ENCODE peak calls at places on chromosome 3, in seven cellular contexts. O is HuH-7; J is stimulated activated CD4-positive, alpha-beta T cell treated with anti-CD3 and anti-CD28 coated beads, Interleukin-2, amount 100 ng/mL, for 4 hours; F is GF-D8; I is GM06990; P is stimulated activated CD8-positive, alpha-beta memory T cell treated with anti-CD3 and anti-CD28 coated beads, Interleukin-4, amount 100 ng/mL, for 24 hours; T is ureter. Q is an unnamed sample.

GRCh38 chr3:143720381-143720780 is 127.9 kb downstream of the SLC9A9 start:
- DNase-seq in O (no peak), J (no peak), F (no peak), I (no peak), P (no peak), T (no peak), Q (no peak)

GRCh38 chr3:62548806-62549205 is 175.5 kb upstream of the FEZF2 start:
- DNase-seq in O (no peak), J (no peak), F (no peak), I (no peak), P (no peak), T (no peak), Q (no peak)

GRCh38 chr3:170171563-170171962 is 10.0 kb downstream of the PHC3 start:
- DNase-seq in O (no peak), J (no peak), F (no peak), I (peak), P (no peak), T (no peak), Q (no peak)

GRCh38 chr3:133856316-133856715 is 39.4 kb downstream of the RAB6B start:
- DNase-seq in O (no peak), J (no peak), F (no peak), I (no peak), P (no peak), T (no peak), Q (no peak)

GRCh38 chr3:150469931-150470740 is 62.0 kb downstream of the TSC22D2 start:
- DNase-seq in O (no peak), J (no peak), F (no peak), I (no peak), P (no peak), T (no peak), Q (no peak)

GRCh38 chr3:23629181-23629893 is 176.4 kb upstream of the UBE2E1 start:
- DNase-seq in O (no peak), J (no peak), F (no peak), I (no peak), P (no peak), T (no peak), Q (no peak)

GRCh38 chr3:143849854-143850549 is 1.7 kb upstream of the SLC9A9 start:
- DNase-seq in O (no peak), J (no peak), F (no peak), I (peak), P (no peak), T (no peak), Q (no peak)

GRCh38 chr3:34212175-34212574 is 413.7 kb downstream of the PDCD6IP start:
- DNase-seq in O (no peak), J (no peak), F (no peak), I (no peak), P (no peak), T (no peak), Q (no peak)

GRCh38 chr3:158909870-158910269 is 108.0 kb downstream of the MFSD1 start:
- DNase-seq in O (no peak), J (no peak), F (no peak), I (no peak), P (no peak), T (no peak), Q (no peak)

GRCh38 chr3:172343979-172344378 is 104.3 kb downstream of the GHSR start:
- DNase-seq in O (no peak), J (no peak), F (no peak), I (no peak), P (no peak), T (no peak), Q (no peak)

GRCh38 chr3:191388823-191389222 is 58.5 kb upstream of the UTS2B start:
- DNase-seq in O (no peak), J (no peak), F (no peak), I (no peak), P (no peak), T (no peak), Q (no peak)

GRCh38 chr3:139448104-139448503 is 28.2 kb downstream of the RBP2 start:
- DNase-seq in O (no peak), J (no peak), F (no peak), I (no peak), P (no peak), T (no peak), Q (no peak)

GRCh38 chr3:43290961-43291360 is 4.6 kb downstream of the SNRK start:
- DNase-seq in O (no peak), J (no peak), F (no peak), I (no peak), P (no peak), T (no peak), Q (no peak)

GRCh38 chr3:160213181-160213580 is 12.0 kb upstream of the C3orf80 start:
- DNase-seq in O (no peak), J (no peak), F (no peak), I (no peak), P (no peak), T (no peak), Q (no peak)

GRCh38 chr3:134822065-134822464 is 27.0 kb downstream of the EPHB1 start:
- DNase-seq in O (no peak), J (no peak), F (no peak), I (no peak), P (no peak), T (no peak), Q (no peak)

GRCh38 chr3:131883711-131884407 is 151.0 kb downstream of the CPNE4 start:
- DNase-seq in O (no peak), J (no peak), F (no peak), I (no peak), P (no peak), T (no peak), Q (no peak)

GRCh38 chr3:133489466-133490085 is 83.9 kb upstream of the CDV3 start:
- DNase-seq in O (no peak), J (no peak), F (no peak), I (no peak), P (no peak), T (no peak), Q (no peak)

GRCh38 chr3:29004885-29005599 is 275.8 kb upstream of the RBMS3 start:
- DNase-seq in O (no peak), J (no peak), F (no peak), I (peak), P (no peak), T (no peak), Q (no peak)

GRCh38 chr3:188584162-188584529 is 430.2 kb downstream of the LPP start:
- DNase-seq in O (no peak), J (peak), F (no peak), I (no peak), P (no peak), T (no peak), Q (no peak)

GRCh38 chr3:31079691-31080090 is 185.2 kb upstream of the GADL1 start:
- DNase-seq in O (no peak), J (no peak), F (no peak), I (no peak), P (no peak), T (no peak), Q (no peak)

GRCh38 chr3:107662109-107662477 is 139.3 kb downstream of the BBX start:
- DNase-seq in O (no peak), J (no peak), F (no peak), I (no peak), P (no peak), T (peak), Q (no peak)

GRCh38 chr3:105533955-105534354 is 167.2 kb downstream of the ALCAM start:
- DNase-seq in O (no peak), J (no peak), F (no peak), I (no peak), P (no peak), T (no peak), Q (no peak)

GRCh38 chr3:2856062-2856792 is 253.9 kb downstream of the IL5RA start:
- DNase-seq in O (no peak), J (no peak), F (no peak), I (no peak), P (no peak), T (no peak), Q (no peak)

GRCh38 chr3:8937064-8938020 is 25.9 kb downstream of the RAD18 start:
- DNase-seq in O (no peak), J (no peak), F (no peak), I (no peak), P (no peak), T (no peak), Q (no peak)

GRCh38 chr3:128572644-128573105 is 77.9 kb downstream of the RPN1 start:
- DNase-seq in O (peak), J (no peak), F (no peak), I (no peak), P (peak), T (no peak), Q (no peak)

GRCh38 chr3:42117175-42118008 is 26.2 kb downstream of the TRAK1 start:
- DNase-seq in O (peak), J (no peak), F (no peak), I (no peak), P (no peak), T (peak), Q (peak)

GRCh38 chr3:122247825-122248185 is 64.3 kb downstream of the CASR start:
- DNase-seq in O (no peak), J (no peak), F (peak), I (peak), P (no peak), T (no peak), Q (no peak)

Q was measured in left lobe of liver.